ENCODE peak calls at places on chromosomes 2 and 18, in seven cellular contexts. F is RKO; Q is osteoblast; Z is stimulated activated CD8-positive, alpha-beta memory T cell treated with anti-CD3 and anti-CD28 coated beads, Interleukin-15, amount 100 ng/mL, for 24 hours; X is NCI-H1105 treated with DMSO at 0.1 percent for 48 hours; A is GM13977; C is AG08396. D is an unnamed sample.

GRCh38 chr2:111192778-111193368 is 72.2 kb downstream of the BCL2L11 start:
- DNase-seq in F (no peak), Q (no peak), Z (no peak), X (no peak), A (no peak), C (no peak), D (no peak)

GRCh38 chr2:226959418-226959817 is 123.6 kb downstream of the RHBDD1 start:
- DNase-seq in F (no peak), Q (no peak), Z (no peak), X (no peak), A (no peak), C (no peak), D (no peak)

GRCh38 chr2:7860693-7861092 is 821.2 kb upstream of the ID2 start:
- DNase-seq in F (no peak), Q (peak), Z (no peak), X (peak), A (no peak), C (no peak), D (no peak)

GRCh38 chr2:101096619-101097142 is 54.5 kb downstream of the TBC1D8 start:
- DNase-seq in F (no peak), Q (no peak), Z (no peak), X (no peak), A (no peak), C (no peak), D (no peak)

GRCh38 chr2:162197095-162197825 is 45.2 kb upstream of the GCG start:
- DNase-seq in F (no peak), Q (peak), Z (no peak), X (no peak), A (no peak), C (peak), D (no peak)

GRCh38 chr2:190277234-190278112 is 42.2 kb downstream of the HIBCH start:
- DNase-seq in F (peak), Q (no peak), Z (no peak), X (no peak), A (no peak), C (peak), D (peak)

GRCh38 chr2:45808294-45808693 is 156.8 kb downstream of the PRKCE start:
- DNase-seq in F (no peak), Q (no peak), Z (no peak), X (peak), A (no peak), C (no peak), D (no peak)

GRCh38 chr2:54597153-54597827 is 126.2 kb upstream of the EML6 start:
- DNase-seq in F (no peak), Q (no peak), Z (no peak), X (peak), A (no peak), C (no peak), D (no peak)

GRCh38 chr2:188884552-188884951 is 89.6 kb upstream of the COL3A1 start:
- DNase-seq in F (no peak), Q (no peak), Z (no peak), X (no peak), A (no peak), C (no peak), D (no peak)

GRCh38 chr2:224769489-224769888 is 53.3 kb upstream of the CCDC195 start:
- DNase-seq in F (no peak), Q (no peak), Z (no peak), X (no peak), A (no peak), C (no peak), D (no peak)

GRCh38 chr18:59634096-59634495 is 63.1 kb downstream of the CCBE1 start:
- DNase-seq in F (no peak), Q (no peak), Z (no peak), X (no peak), A (no peak), C (no peak), D (peak)

GRCh38 chr2:170465241-170465640 is 249.9 kb upstream of the SP5 start:
- DNase-seq in F (no peak), Q (no peak), Z (no peak), X (no peak), A (no peak), C (no peak), D (peak)

GRCh38 chr2:74587664-74588277 is 33.3 kb downstream of the DOK1 start:
- DNase-seq in F (peak), Q (peak), Z (no peak), X (peak), A (peak), C (peak), D (peak)

GRCh38 chr2:106261871-106262321 is 67.8 kb upstream of the UXS1 start:
- DNase-seq in F (no peak), Q (no peak), Z (no peak), X (no peak), A (no peak), C (no peak), D (no peak)

GRCh38 chr2:40760071-40760666 is 308.3 kb upstream of the SLC8A1 start:
- DNase-seq in F (peak), Q (peak), Z (no peak), X (peak), A (no peak), C (peak), D (peak)

GRCh38 chr2:113716291-113716690 is 40.2 kb downstream of the SLC35F5 start:
- DNase-seq in F (no peak), Q (no peak), Z (no peak), X (no peak), A (no peak), C (peak), D (no peak)

GRCh38 chr2:43333656-43334144 is 107.3 kb upstream of the ZFP36L2 start:
- DNase-seq in F (no peak), Q (peak), Z (no peak), X (no peak), A (no peak), C (peak), D (no peak)

GRCh38 chr2:211611061-211611518 is 927.5 kb downstream of the ERBB4 start:
- DNase-seq in F (peak), Q (no peak), Z (no peak), X (no peak), A (no peak), C (peak), D (peak)

GRCh38 chr2:30655660-30656059 is 151.6 kb downstream of the CAPN13 start:
- DNase-seq in F (no peak), Q (peak), Z (no peak), X (no peak), A (no peak), C (no peak), D (peak)

D was measured in Daoy.